ENCODE peak calls at places on chromosome 12, in five cellular contexts. T is Karpas-422, L is mammary epithelial cell, M is OCI-LY7, P is IMR-90. I is an unnamed sample. For H4K20me1, the result is how much of the 10 kb centered on the place peaks cover.

GRCh38 chr12:48980953-48981756 is 3.0 kb downstream of the WNT1 start:
- DNase-seq in M (no peak), T (no peak), L (no peak), P (peak), I (peak)

GRCh38 chr12:130696377-130696776 is 19.7 kb downstream of the RIMBP2 start:
- DNase-seq in P (no peak), T (no peak), M (no peak), L (no peak), I (no peak)

GRCh38 chr12:46555379-46555778 is 182.8 kb upstream of the SLC38A2 start:
- DNase-seq in T (no peak), P (peak), M (no peak), L (peak), I (no peak)

GRCh38 chr12:23628836-23629235 is 320.6 kb downstream of the SOX5 start:
- DNase-seq in M (no peak), P (no peak), L (no peak), T (no peak), I (peak)

GRCh38 chr12:70005864-70006618 is 181.0 kb downstream of the MYRFL start:
- DNase-seq in T (no peak), L (no peak), P (no peak), M (no peak), I (no peak)

GRCh38 chr12:112686373-112686772 is 105.2 kb upstream of the RPH3A start:
- DNase-seq in P (peak), T (peak), L (peak), M (no peak), I (no peak)

GRCh38 chr12:112980491-112981158 is 2.3 kb downstream of the OAS2 start:
- DNase-seq in M (no peak), P (no peak), T (no peak), L (no peak), I (no peak)

GRCh38 chr12:64085996-64086395 is 136.1 kb downstream of the KICS2 start:
- DNase-seq in M (no peak), T (no peak), L (no peak), P (peak), I (no peak)

GRCh38 chr12:26106347-26106746 is 18.5 kb downstream of the BHLHE41 start:
- DNase-seq in M (no peak), L (no peak), P (no peak), T (no peak), I (no peak)

GRCh38 chr12:110338754-110339153 is 57.7 kb downstream of the ATP2A2 start:
- DNase-seq in T (peak), P (no peak), M (peak), L (no peak), I (peak)

GRCh38 chr12:109640961-109641360 is 67.4 kb downstream of the MVK start:
- DNase-seq in P (no peak), T (no peak), M (no peak), L (no peak), I (no peak)

GRCh38 chr12:80033457-80033856 is 65.9 kb upstream of the OTOGL start:
- DNase-seq in L (peak), T (no peak), P (peak), M (no peak), I (no peak)

GRCh38 chr12:79850610-79851299 is 84.1 kb downstream of the PPP1R12A start:
- DNase-seq in M (no peak), T (no peak), P (no peak), L (no peak), I (no peak)

GRCh38 chr12:79023784-79024183 is 159.2 kb downstream of the SYT1 start:
- DNase-seq in P (peak), L (no peak), M (no peak), T (no peak), I (no peak)

GRCh38 chr12:1796515-1797010 is 23.8 kb upstream of the LRTM2 start:
- DNase-seq in L (no peak), T (peak), P (no peak), M (peak), I (peak)

GRCh38 chr12:108849653-108850052 is 7.7 kb downstream of the SSH1 start:
- DNase-seq in L (no peak), P (no peak), M (no peak), T (no peak), I (peak)

GRCh38 chr12:93979189-93979588 is 169.2 kb upstream of the PLXNC1 start:
- DNase-seq in T (peak), M (peak), L (peak), P (peak), I (peak)

GRCh38 chr12:54418441-54419087 is 502 bp downstream of the ITGA5 start:
- DNase-seq in T (no peak), L (no peak), M (no peak), P (no peak), I (peak)

GRCh38 chr12:93145086-93145485 is 216.0 kb upstream of the EEA1 start:
- DNase-seq in M (no peak), L (peak), P (peak), T (peak), I (no peak)

GRCh38 chr12:9711664-9712063 is 21.2 kb downstream of the CLECL1 start:
- DNase-seq in M (no peak), T (no peak), P (peak), L (no peak), I (peak)

GRCh38 chr12:3727877-3728632 is 24.9 kb downstream of the CRACR2A start:
- DNase-seq in M (no peak), P (peak), T (no peak), L (no peak), I (peak)

GRCh38 chr12:53997324-53998173 is 2.4 kb upstream of the HOXC9 start:
- DNase-seq in M (no peak), T (no peak), P (no peak), L (no peak), I (no peak)

GRCh38 chr12:113227169-113227568 is 5.9 kb downstream of the TPCN1 start:
- DNase-seq in P (no peak), M (no peak), T (no peak), L (no peak), I (no peak)

GRCh38 chr12:25495336-25496097 is 57.6 kb downstream of the LMNTD1 start:
- DNase-seq in M (no peak), L (peak), P (peak), T (no peak), I (no peak)

GRCh38 chr12:94872007-94872653 is 131.4 kb downstream of the NDUFA12 start:
- DNase-seq in T (no peak), L (peak), M (no peak), P (no peak), I (peak)

GRCh38 chr12:48237048-48237630 is 34.0 kb upstream of the OR10AD1 start:
- DNase-seq in P (no peak), L (no peak), T (no peak), M (no peak), I (peak)

GRCh38 chr12:120468271-120468845 is 1.2 kb downstream of the SRSF9 start:
- DNase-seq in T (peak), P (peak), L (peak), M (peak), I (peak)

GRCh38 chr12:115916910-115917668 is 360.4 kb downstream of the MED13L start:
- DNase-seq in P (no peak), T (peak), M (peak), L (peak), I (peak)

GRCh38 chr12:52903855-52904508 is 894 bp downstream of the KRT8 start:
- DNase-seq in P (no peak), L (peak), M (no peak), T (no peak), I (peak)
- H4K20me1 ChIP-seq in P (under half), L (under half), M (under half), T (under half), I (under half)

GRCh38 chr12:124464830-124465229 is 102.6 kb downstream of the NCOR2 start:
- DNase-seq in L (no peak), T (peak), P (no peak), M (no peak), I (no peak)
- H4K20me1 ChIP-seq in L (under half), T (under half), P (under half), M (under half), I (under half)

DNA sequence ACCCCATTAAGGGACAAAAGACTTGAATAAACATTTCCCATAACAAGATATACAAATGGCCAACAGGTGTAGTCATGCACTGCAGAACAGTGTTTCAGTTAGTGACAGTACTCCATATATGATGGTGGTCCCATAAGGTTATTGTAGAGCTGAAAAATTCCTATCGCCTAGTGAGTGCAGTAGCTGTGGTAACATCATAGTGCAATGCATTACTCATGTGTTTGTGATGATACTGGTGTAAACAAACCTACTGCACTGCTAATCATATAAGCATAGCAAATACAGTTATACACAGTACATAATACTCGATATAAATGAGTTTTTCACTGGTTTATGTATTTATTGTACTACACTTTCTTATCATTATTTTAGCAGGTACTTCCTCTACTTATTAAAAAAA is 168.7 kb downstream of the C12orf75 start:
- DNase-seq in P (no peak), L (no peak), T (no peak), M (no peak), I (no peak)
- H4K20me1 ChIP-seq in P (under half), L (under half), T (under half), M (under half), I (under half)

GRCh38 chr12:11684811-11685210 is 35.3 kb downstream of the ETV6 start:
- DNase-seq in P (no peak), M (no peak), L (no peak), T (no peak), I (no peak)

GRCh38 chr12:11686135-11686534 is 36.7 kb downstream of the ETV6 start:
- DNase-seq in L (no peak), M (no peak), P (no peak), T (no peak), I (no peak)

GRCh38 chr12:11684393-11684792 is 34.9 kb downstream of the ETV6 start:
- DNase-seq in T (no peak), M (no peak), L (peak), P (peak), I (no peak)

GRCh38 chr12:11685716-11686115 is 36.2 kb downstream of the ETV6 start:
- DNase-seq in M (no peak), L (no peak), T (no peak), P (peak), I (no peak)

GRCh38 chr12:11685261-11685660 is 35.8 kb downstream of the ETV6 start:
- DNase-seq in L (no peak), P (no peak), T (no peak), M (no peak), I (no peak)
- H4K20me1 ChIP-seq in L (under half), P (under half), T (under half), M (under half), I (under half)

DNA sequence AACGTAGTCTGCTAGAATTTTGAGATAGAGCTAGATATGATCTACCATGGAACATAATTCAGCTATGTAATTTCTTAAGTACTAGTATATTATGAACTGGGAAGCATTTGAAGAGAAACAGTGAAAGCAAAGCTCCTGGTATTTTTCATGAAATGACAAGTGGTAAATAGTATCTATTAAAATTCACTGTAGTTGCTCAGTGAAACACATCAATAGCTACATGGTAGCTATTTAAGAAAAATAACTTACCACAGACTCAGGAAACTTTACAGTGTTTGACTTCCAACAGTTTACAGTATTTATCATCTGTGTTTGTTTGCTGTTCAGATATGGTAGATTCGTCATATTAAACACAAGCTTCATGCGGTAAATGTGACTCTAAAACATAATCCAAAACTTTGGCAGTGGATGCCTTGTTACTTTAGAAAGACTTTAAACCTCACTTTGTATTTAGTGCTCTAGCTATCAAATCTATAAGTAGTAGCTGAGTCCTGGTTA is 25.2 kb downstream of the WNK1 start:
- DNase-seq in M (no peak), T (no peak), P (no peak), L (no peak), I (no peak)
- H4K20me1 ChIP-seq in M (under half), T (under half), P (under half), L (under half), I (under half)

DNA sequence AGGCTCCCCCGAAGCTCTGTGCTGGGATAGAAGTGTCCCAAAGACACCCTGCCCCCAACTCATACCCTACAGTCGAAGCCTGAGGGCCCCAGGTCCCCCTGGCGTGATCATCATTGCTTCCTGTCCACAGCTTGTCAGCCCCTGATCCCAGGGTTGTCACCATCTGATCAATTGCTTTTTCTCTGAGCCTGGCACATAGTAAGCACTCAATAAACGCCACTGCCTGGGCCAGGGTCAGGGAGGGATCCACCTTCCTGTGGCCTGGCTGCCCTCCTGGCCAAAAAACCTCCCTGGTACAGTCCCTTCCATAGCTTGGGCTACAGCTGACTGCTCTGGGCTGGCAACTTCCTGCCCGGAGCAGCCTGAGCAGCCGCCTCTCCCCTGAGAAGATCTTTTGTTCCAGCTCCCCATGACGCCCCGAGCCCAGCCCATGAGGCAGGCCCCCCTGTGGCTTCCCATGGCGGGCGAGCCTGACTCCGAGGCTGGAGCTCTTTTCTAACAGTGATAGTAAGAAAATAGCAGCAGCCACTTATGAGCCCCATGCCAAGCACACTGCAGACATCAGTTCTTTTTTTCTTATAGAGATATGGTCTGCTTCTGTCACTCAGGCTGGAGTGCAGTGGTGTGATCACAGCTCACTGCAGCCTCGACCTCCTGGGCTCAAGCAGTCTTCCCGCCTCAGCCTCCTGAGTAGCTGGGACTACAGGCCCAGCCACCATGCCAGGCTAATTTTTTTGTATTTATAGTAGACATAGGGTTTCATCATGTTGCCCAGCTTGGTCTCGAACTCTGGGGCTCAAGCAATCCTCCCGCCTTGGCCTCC is 6.5 kb downstream of the SH2B3 start:
- DNase-seq in L (no peak), P (no peak), M (no peak), T (no peak), I (peak)
- H4K20me1 ChIP-seq in L (under half), P (half or more), M (under half), T (under half), I (under half)